ENCODE peak calls at places on chromosomes 12 and 14, in five cellular contexts. I, L, E, U and X are unnamed samples.
A peak's percentile ranks its signal among the peaks of the same experiment; 100 is the strongest.

GRCh38 chr12:70698345-70698744 is 61.1 kb upstream of the PTPRB start:
- DNase-seq in I (no peak), L (no peak), E (no peak), U (no peak), X (no peak)

GRCh38 chr12:125216720-125217119 is 151.5 kb downstream of the AACS start:
- DNase-seq in I (no peak), L (no peak), E (no peak), U (no peak), X (no peak)

GRCh38 chr12:124553862-124554428 is 13.5 kb downstream of the NCOR2 start:
- DNase-seq in I (no peak), L (no peak), E (no peak), U (no peak), X (no peak)

GRCh38 chr12:78407722-78408121 is 456.9 kb upstream of the SYT1 start:
- DNase-seq in I (no peak), L (no peak), E (no peak), U (no peak), X (no peak)

GRCh38 chr12:85823436-85824179 is 12.6 kb downstream of the RASSF9 start:
- DNase-seq in I (no peak), L (no peak), E (no peak), U (peak; percentile 74), X (no peak)

GRCh38 chr12:108241961-108242360 is 97.2 kb downstream of the CMKLR1 start:
- DNase-seq in I (no peak), L (no peak), E (no peak), U (no peak), X (no peak)

GRCh38 chr12:94849411-94849976 is 154.0 kb downstream of the NDUFA12 start:
- DNase-seq in I (no peak), L (no peak), E (no peak), U (no peak), X (no peak)

GRCh38 chr12:54409267-54409666 is 9.8 kb downstream of the ITGA5 start:
- DNase-seq in I (no peak), L (no peak), E (no peak), U (no peak), X (no peak)

GRCh38 chr14:36512585-36513003 is 7.4 kb downstream of the NKX2-1 start:
- DNase-seq in I (no peak), L (no peak), E (no peak), U (no peak), X (no peak)

GRCh38 chr14:50941151-50941550 is 3.1 kb downstream of the PYGL start:
- DNase-seq in I (no peak), L (no peak), E (no peak), U (no peak), X (no peak)

GRCh38 chr14:68784298-68784910 is 8.5 kb downstream of the ZFP36L1 start:
- DNase-seq in I (no peak), L (peak; percentile 96), E (no peak), U (peak; percentile 49), X (no peak)

GRCh38 chr14:54818201-54819133 is 84.2 kb downstream of the GCH1 start:
- DNase-seq in I (no peak), L (no peak), E (no peak), U (peak; percentile 74), X (peak; percentile 95)

GRCh38 chr12:100265732-100266131 is 1.1 kb downstream of the DEPDC4 start:
- DNase-seq in I (no peak), L (no peak), E (no peak), U (no peak), X (no peak)

GRCh38 chr12:124190301-124191023 is 104.4 kb upstream of the RFLNA start:
- DNase-seq in I (no peak), L (no peak), E (no peak), U (no peak), X (no peak)

GRCh38 chr12:70644836-70645235 is 7.6 kb upstream of the PTPRB start:
- DNase-seq in I (no peak), L (no peak), E (no peak), U (no peak), X (no peak)

GRCh38 chr12:109739747-109740693 is 26.4 kb downstream of the FAM222A start:
- DNase-seq in I (no peak), L (peak; percentile 21), E (peak; percentile 69), U (no peak), X (peak; percentile 38)

GRCh38 chr12:2773199-2773875 is 21.4 kb upstream of the FKBP4 start:
- DNase-seq in I (no peak), L (no peak), E (no peak), U (no peak), X (no peak)

GRCh38 chr14:77301103-77301502 is 19.6 kb downstream of the POMT2 start:
- DNase-seq in I (peak; percentile 62), L (peak; percentile 60), E (peak; percentile 83), U (peak; percentile 90), X (peak; percentile 78)

GRCh38 chr12:79897617-79898016 is 37.3 kb downstream of the PPP1R12A start:
- DNase-seq in I (no peak), L (no peak), E (no peak), U (peak; percentile 90), X (peak; percentile 33)

GRCh38 chr12:89349814-89350213 is 2.5 kb downstream of the DUSP6 start:
- DNase-seq in I (no peak), L (no peak), E (peak; percentile 39), U (peak; percentile 87), X (peak; percentile 91)

GRCh38 chr14:32657081-32657480 is 281.6 kb upstream of the NPAS3 start:
- DNase-seq in I (no peak), L (peak; percentile 28), E (no peak), U (peak; percentile 80), X (peak; percentile 45)

GRCh38 chr14:81767266-81767987 is 233.8 kb upstream of the SEL1L start:
- DNase-seq in I (no peak), L (no peak), E (no peak), U (no peak), X (no peak)

GRCh38 chr14:79278798-79279644 is 932.3 kb downstream of the DIO2 start:
- DNase-seq in I (peak; percentile 13), L (peak; percentile 90), E (peak; percentile 80), U (peak; percentile 87), X (peak; percentile 86)

GRCh38 chr12:12922191-12922616 is 29.8 kb downstream of the GPRC5D start:
- DNase-seq in I (no peak), L (no peak), E (no peak), U (peak; percentile 75), X (no peak)

GRCh38 chr14:24710403-24711063 is 76.5 kb upstream of the GZMB start:
- DNase-seq in I (peak; percentile 52), L (no peak), E (peak; percentile 60), U (peak; percentile 75), X (peak; percentile 79)

GRCh38 chr12:93710574-93710926 is 33.4 kb downstream of the CRADD start:
- DNase-seq in I (no peak), L (no peak), E (no peak), U (no peak), X (no peak)

GRCh38 chr12:111430418-111431353 is 25.0 kb downstream of the SH2B3 start:
- DNase-seq in I (peak; percentile 68), L (no peak), E (no peak), U (no peak), X (no peak)

GRCh38 chr12:12788131-12788530 is 2.7 kb downstream of the APOLD1 start:
- DNase-seq in I (no peak), L (no peak), E (no peak), U (no peak), X (no peak)

GRCh38 chr12:132446535-132447326 is 43.2 kb upstream of the FBRSL1 start:
- DNase-seq in I (no peak), L (no peak), E (no peak), U (no peak), X (no peak)

GRCh38 chr12:8912910-8913309 is 1.4 kb upstream of the PHC1 start:
- DNase-seq in I (peak; percentile 45), L (peak; percentile 24), E (peak; percentile 7), U (no peak), X (no peak)

GRCh38 chr12:26198742-26199141 is 3.4 kb downstream of the SSPN start:
- DNase-seq in I (no peak), L (no peak), E (no peak), U (peak; percentile 60), X (no peak)

GRCh38 chr14:68583527-68584275 is 209.2 kb downstream of the ZFP36L1 start:
- DNase-seq in I (no peak), L (no peak), E (no peak), U (no peak), X (no peak)

GRCh38 chr14:68377459-68377858 is 415.4 kb downstream of the ZFP36L1 start:
- DNase-seq in I (no peak), L (peak; percentile 61), E (peak; percentile 51), U (peak; percentile 71), X (no peak)

GRCh38 chr14:100147181-100147631 is 12.2 kb downstream of the DEGS2 start:
- DNase-seq in I (peak; percentile 67), L (no peak), E (no peak), U (no peak), X (no peak)

DNA sequence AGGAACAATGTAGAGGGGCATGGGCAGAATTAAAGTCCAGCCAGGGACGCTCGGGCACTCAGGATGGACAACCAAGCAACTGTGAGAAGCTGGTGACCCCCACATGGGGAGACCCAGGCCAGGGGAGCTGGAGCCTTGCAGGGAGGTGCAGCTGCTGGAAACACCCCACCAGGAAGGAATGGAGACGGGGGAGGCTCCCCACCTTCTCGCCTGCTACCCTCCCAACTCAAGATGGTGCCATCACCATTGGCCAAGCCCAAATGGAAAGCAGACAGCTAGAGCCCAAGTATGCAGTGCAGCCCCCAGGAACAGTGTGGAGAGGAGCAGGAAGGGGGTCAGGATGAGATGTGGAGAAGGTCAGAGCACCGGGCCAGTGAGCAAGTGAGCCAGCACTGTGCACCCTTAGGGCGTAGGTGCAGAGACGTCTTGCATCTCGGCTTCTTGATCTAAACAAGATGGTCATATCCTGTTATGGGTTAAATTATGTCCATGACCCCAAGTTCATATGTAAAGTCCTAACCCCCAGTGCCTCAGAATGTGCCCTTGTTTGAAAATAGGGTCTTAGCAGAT is 159.5 kb downstream of the RIMBP2 start:
- DNase-seq in I (no peak), L (no peak), E (no peak), U (no peak), X (no peak)
- TF ChIP-seq CTCF in I (no peak), L (no peak), E (no peak), U (no peak), X (no peak)

GRCh38 chr12:52178443-52178842 is 13.4 kb downstream of the KRT80 start:
- DNase-seq in I (no peak), L (no peak), E (no peak), U (no peak), X (no peak)
- TF ChIP-seq CTCF in I (no peak), L (no peak), E (no peak), U (no peak), X (no peak)

GRCh38 chr14:22839159-22839779 is 2.9 kb downstream of the MMP14 start:
- DNase-seq in I (no peak), L (no peak), E (no peak), U (peak; percentile 58), X (no peak)

GRCh38 chr14:22836301-22837058 is at the start of gene MMP14:
- DNase-seq in I (no peak), L (peak; percentile 70), E (peak; percentile 56), U (peak; percentile 91), X (peak; percentile 83)

GRCh38 chr14:22837059-22837749 is 819 bp downstream of the MMP14 start:
- DNase-seq in I (no peak), L (no peak), E (no peak), U (peak; percentile 59), X (peak; percentile 74)

GRCh38 chr14:22838631-22839041 is 2.3 kb downstream of the MMP14 start:
- DNase-seq in I (peak; percentile 68), L (no peak), E (no peak), U (peak; percentile 75), X (no peak)

GRCh38 chr14:22837750-22838538 is 1.6 kb downstream of the MMP14 start:
- DNase-seq in I (no peak), L (no peak), E (no peak), U (peak; percentile 61), X (peak; percentile 55)
- TF ChIP-seq CTCF in I (no peak), L (no peak), E (no peak), U (no peak), X (no peak)

GRCh38 chr14:101665478-101666078 is 95.9 kb upstream of the PPP2R5C start:
- DNase-seq in I (peak; percentile 28), L (no peak), E (peak; percentile 75), U (peak; percentile 43), X (peak; percentile 48)
- TF ChIP-seq CTCF in I (no peak), L (no peak), E (peak; percentile 59), U (peak; percentile 45), X (peak; percentile 69)